ENCODE peak calls at places on chromosome 11, in seven cellular contexts. E, W, P, A, B, G and I are unnamed samples.

GRCh38 chr11:112613051-112613972 is 347.9 kb upstream of the NCAM1 start:
- DNase-seq in E (no peak), W (no peak), P (no peak), A (no peak), B (no peak), G (peak), I (no peak)

GRCh38 chr11:65448074-65448417 is 25.4 kb downstream of the NEAT1 start:
- DNase-seq in E (no peak), W (no peak), P (no peak), A (no peak), B (no peak), G (peak), I (no peak)

GRCh38 chr11:7613394-7613720 is 59.9 kb downstream of the CYB5R2 start:
- DNase-seq in E (no peak), W (no peak), P (no peak), A (no peak), B (no peak), G (peak), I (no peak)

GRCh38 chr11:79615425-79615824 is 174.6 kb upstream of the TENM4 start:
- DNase-seq in E (no peak), W (no peak), P (no peak), A (no peak), B (no peak), G (no peak), I (no peak)

GRCh38 chr11:45470151-45471001 is 184.2 kb upstream of the SYT13 start:
- DNase-seq in E (no peak), W (no peak), P (no peak), A (no peak), B (peak), G (no peak), I (no peak)

GRCh38 chr11:82703226-82703625 is 30.4 kb downstream of the FAM181B start:
- DNase-seq in E (no peak), W (no peak), P (no peak), A (no peak), B (no peak), G (no peak), I (no peak)

GRCh38 chr11:104776501-104777170 is 121.6 kb downstream of the CASP12 start:
- DNase-seq in E (no peak), W (no peak), P (no peak), A (no peak), B (no peak), G (peak), I (no peak)

GRCh38 chr11:66619080-66619554 is 2.7 kb downstream of the RBM14 start:
- DNase-seq in E (peak), W (no peak), P (no peak), A (no peak), B (no peak), G (no peak), I (no peak)

GRCh38 chr11:19087658-19088057 is 27.1 kb upstream of the MRGPRX2 start:
- DNase-seq in E (no peak), W (no peak), P (no peak), A (no peak), B (no peak), G (peak), I (no peak)

GRCh38 chr11:2927851-2928604 is 1.2 kb downstream of the PHLDA2 start:
- DNase-seq in E (no peak), W (no peak), P (no peak), A (peak), B (peak), G (peak), I (no peak)

GRCh38 chr11:118277312-118277711 is 13.2 kb upstream of the MPZL2 start:
- DNase-seq in E (no peak), W (no peak), P (no peak), A (no peak), B (no peak), G (peak), I (no peak)

GRCh38 chr11:32829680-32830412 is at the start of gene PRRG4:
- DNase-seq in E (peak), W (no peak), P (peak), A (no peak), B (peak), G (peak), I (peak)

GRCh38 chr11:8030526-8031247 is 43.5 kb downstream of the EIF3F start:
- DNase-seq in E (no peak), W (no peak), P (no peak), A (no peak), B (no peak), G (no peak), I (no peak)

GRCh38 chr11:95337175-95337957 is 106.4 kb upstream of the SESN3 start:
- DNase-seq in E (peak), W (peak), P (peak), A (no peak), B (peak), G (no peak), I (peak)

GRCh38 chr11:132704796-132705375 is 827.4 kb downstream of the OPCML start:
- DNase-seq in E (no peak), W (no peak), P (no peak), A (no peak), B (no peak), G (no peak), I (no peak)

GRCh38 chr11:117870176-117870952 is 6.1 kb downstream of the FXYD6 start:
- DNase-seq in E (no peak), W (no peak), P (no peak), A (no peak), B (no peak), G (no peak), I (no peak)

GRCh38 chr11:56700919-56701485 is 2.1 kb downstream of the OR9G1 start:
- DNase-seq in E (no peak), W (no peak), P (no peak), A (no peak), B (no peak), G (no peak), I (no peak)

GRCh38 chr11:88827018-88827676 is 238.6 kb downstream of the GRM5 start:
- DNase-seq in E (no peak), W (no peak), P (no peak), A (no peak), B (no peak), G (no peak), I (no peak)

GRCh38 chr11:12050911-12051667 is 42.7 kb upstream of the DKK3 start:
- DNase-seq in E (no peak), W (no peak), P (no peak), A (no peak), B (no peak), G (no peak), I (no peak)

GRCh38 chr11:1740786-1741530 is 9.4 kb downstream of the IFITM10 start:
- DNase-seq in E (no peak), W (no peak), P (no peak), A (peak), B (peak), G (no peak), I (peak)

GRCh38 chr11:102530558-102530957 is at the start of gene MMP7:
- DNase-seq in E (no peak), W (no peak), P (no peak), A (peak), B (no peak), G (peak), I (no peak)

GRCh38 chr11:24642648-24643047 is 145.8 kb downstream of the LUZP2 start:
- DNase-seq in E (no peak), W (no peak), P (no peak), A (no peak), B (no peak), G (no peak), I (no peak)

GRCh38 chr11:69000831-69001245 is 12.2 kb downstream of the MRGPRF start:
- DNase-seq in E (no peak), W (no peak), P (no peak), A (no peak), B (peak), G (peak), I (no peak)

GRCh38 chr11:6437423-6437822 is 3.4 kb downstream of the HPX start:
- DNase-seq in E (no peak), W (no peak), P (no peak), A (no peak), B (no peak), G (no peak), I (no peak)

GRCh38 chr11:131070365-131070764 is 154.1 kb upstream of the SNX19 start:
- DNase-seq in E (no peak), W (no peak), P (no peak), A (no peak), B (no peak), G (no peak), I (no peak)

GRCh38 chr11:43507171-43507570 is 148.5 kb downstream of the TTC17 start:
- DNase-seq in E (no peak), W (no peak), P (no peak), A (no peak), B (no peak), G (no peak), I (no peak)

GRCh38 chr11:26073646-26074045 is 258.3 kb upstream of the ANO3 start:
- DNase-seq in E (no peak), W (no peak), P (no peak), A (no peak), B (no peak), G (no peak), I (no peak)

GRCh38 chr11:122578168-122578825 is 77.2 kb upstream of the UBASH3B start:
- DNase-seq in E (no peak), W (no peak), P (no peak), A (no peak), B (no peak), G (no peak), I (no peak)
- TF ChIP-seq CTCF in E (no peak), W (no peak), P (no peak), A (peak), B (no peak), G (no peak), I (no peak)

DNA sequence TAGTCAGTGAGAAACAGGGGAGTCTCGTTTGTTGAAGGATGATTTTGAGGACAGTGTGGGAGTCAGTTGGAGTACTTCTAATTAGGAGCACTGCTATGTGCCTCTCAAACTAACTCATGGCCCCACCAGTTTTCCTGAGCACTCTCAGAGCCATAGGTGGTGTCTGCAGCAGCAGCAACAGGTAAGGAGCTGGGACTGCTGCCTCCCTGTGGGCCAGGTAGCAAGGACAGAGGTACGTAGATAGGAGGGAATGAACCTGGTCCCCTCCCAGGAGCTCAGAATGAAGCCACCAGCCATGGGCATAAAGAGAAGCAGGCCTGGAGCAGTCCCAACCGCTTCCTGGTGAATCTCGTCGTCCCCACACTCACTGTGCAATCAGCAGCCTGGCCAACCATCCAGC is 183.4 kb downstream of the BUD13 start:
- DNase-seq in E (no peak), W (no peak), P (no peak), A (no peak), B (peak), G (no peak), I (no peak)
- TF ChIP-seq CTCF in E (no peak), W (no peak), P (no peak), A (no peak), B (no peak), G (no peak), I (no peak)

GRCh38 chr11:35488117-35488516 is 37.3 kb downstream of the PAMR1 start:
- DNase-seq in E (no peak), W (no peak), P (no peak), A (no peak), B (no peak), G (no peak), I (no peak)

GRCh38 chr11:35485656-35486318 is 39.6 kb downstream of the PAMR1 start:
- DNase-seq in E (peak), W (peak), P (peak), A (no peak), B (peak), G (peak), I (peak)

GRCh38 chr11:35486934-35487333 is 38.5 kb downstream of the PAMR1 start:
- DNase-seq in E (no peak), W (no peak), P (no peak), A (no peak), B (no peak), G (no peak), I (no peak)

GRCh38 chr11:35486446-35486845 is 39.0 kb downstream of the PAMR1 start:
- DNase-seq in E (no peak), W (no peak), P (no peak), A (no peak), B (no peak), G (no peak), I (no peak)

DNA sequence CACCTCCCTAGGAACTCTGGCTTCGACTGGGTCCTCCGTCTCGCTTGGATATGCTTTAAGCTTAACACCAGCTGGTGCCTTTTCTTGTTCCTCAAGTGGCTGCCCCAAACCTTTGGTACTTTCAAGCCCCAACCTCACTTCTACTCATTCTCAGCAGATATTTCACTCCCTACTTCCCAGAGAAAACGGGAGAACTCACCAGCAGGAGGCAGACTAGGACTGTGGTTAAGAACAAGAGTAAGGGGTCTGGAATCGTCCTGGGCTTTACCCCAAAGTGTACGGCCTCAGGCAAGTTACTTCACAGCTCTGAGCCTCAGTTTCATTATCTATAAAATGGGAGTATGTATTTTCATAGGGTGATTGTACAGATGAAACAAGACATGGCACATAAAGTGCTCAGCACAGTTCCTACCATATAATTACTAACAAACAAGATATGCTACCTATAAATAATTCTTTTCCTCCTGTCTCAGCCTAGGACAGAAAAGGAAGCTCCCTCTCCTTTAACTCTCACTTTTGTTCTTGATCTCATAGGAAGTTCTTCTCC is 37.8 kb downstream of the PAMR1 start:
- DNase-seq in E (no peak), W (no peak), P (peak), A (no peak), B (no peak), G (no peak), I (no peak)
- TF ChIP-seq CTCF in E (no peak), W (no peak), P (peak), A (peak), B (no peak), G (peak), I (no peak)

GRCh38 chr11:47330002-47330911 is 22.2 kb downstream of the MYBPC3 start:
- DNase-seq in E (no peak), W (no peak), P (no peak), A (no peak), B (peak), G (no peak), I (no peak)
- TF ChIP-seq CTCF in E (no peak), W (no peak), P (no peak), A (no peak), B (no peak), G (no peak), I (no peak)